ENCODE peak calls at places on chromosomes 12 and 14, in four cellular contexts. A is HCT116, J is hepatocyte, V is mesendoderm. G is an unnamed sample. For H3K79me2, the result is how much of the 10 kb centered on the place peaks cover.

GRCh38 chr12:42156232-42156631 is 11.6 kb upstream of the GXYLT1 start:
- DNase-seq in A (no peak), J (no peak), V (no peak), G (no peak)

GRCh38 chr12:25977047-25977446 is 18.6 kb downstream of the RASSF8 start:
- DNase-seq in A (no peak), J (no peak), V (no peak), G (peak)

GRCh38 chr12:5437122-5437521 is 5.2 kb downstream of the NTF3 start:
- DNase-seq in A (no peak), J (no peak), V (no peak), G (no peak)

GRCh38 chr12:3216726-3217682 is 139.8 kb downstream of the TSPAN9 start:
- DNase-seq in A (peak), J (no peak), V (no peak), G (peak)

GRCh38 chr12:52426034-52426433 is 8.1 kb downstream of the KRT75 start:
- DNase-seq in A (no peak), J (no peak), V (no peak), G (no peak)

GRCh38 chr12:112537710-112538396 is 119.1 kb downstream of the PTPN11 start:
- DNase-seq in A (peak), J (peak), V (peak), G (peak)

GRCh38 chr12:107179883-107180282 is 86.5 kb upstream of the CRY1 start:
- DNase-seq in A (no peak), J (no peak), V (peak), G (peak)

GRCh38 chr12:27615331-27615891 is 80.8 kb upstream of the REP15 start:
- DNase-seq in A (peak), J (peak), V (peak), G (no peak)

GRCh38 chr12:111858186-111858585 is 16.2 kb downstream of the MAPKAPK5 start:
- DNase-seq in A (no peak), J (no peak), V (no peak), G (no peak)

GRCh38 chr14:25042362-25043299 is 7.3 kb downstream of the STXBP6 start:
- DNase-seq in A (no peak), J (peak), V (peak), G (peak)

GRCh38 chr14:102760485-102761193 is 16.6 kb upstream of the TRAF3 start:
- DNase-seq in A (no peak), J (no peak), V (peak), G (no peak)

GRCh38 chr12:81417056-81417455 is 339.2 kb downstream of the ACSS3 start:
- DNase-seq in A (no peak), J (no peak), V (no peak), G (no peak)

GRCh38 chr12:69015017-69015416 is 82.0 kb upstream of the CPM start:
- DNase-seq in A (no peak), J (no peak), V (no peak), G (no peak)

GRCh38 chr14:81222694-81223093 is 1.9 kb upstream of the GTF2A1 start:
- DNase-seq in A (no peak), J (peak), V (no peak), G (no peak)

GRCh38 chr12:103566398-103566797 is 20.7 kb upstream of the STAB2 start:
- DNase-seq in A (no peak), J (no peak), V (no peak), G (no peak)

GRCh38 chr14:72758420-72758819 is 135.5 kb downstream of the DPF3 start:
- DNase-seq in A (no peak), J (no peak), V (no peak), G (no peak)

GRCh38 chr12:59113831-59114273 is 193.5 kb upstream of the LRIG3 start:
- DNase-seq in A (peak), J (peak), V (peak), G (peak)

GRCh38 chr14:74655597-74656389 is 43.8 kb upstream of the LTBP2 start:
- DNase-seq in A (no peak), J (no peak), V (no peak), G (peak)

GRCh38 chr14:30681752-30682355 is 59.7 kb downstream of the SCFD1 start:
- DNase-seq in A (peak), J (peak), V (peak), G (peak)

GRCh38 chr12:107670999-107671643 is 14.5 kb upstream of the PWP1 start:
- DNase-seq in A (peak), J (peak), V (peak), G (no peak)

GRCh38 chr14:72517736-72518135 is 376.2 kb downstream of the DPF3 start:
- DNase-seq in A (no peak), J (no peak), V (no peak), G (no peak)

GRCh38 chr12:50050410-50051280 is 6.8 kb upstream of the ASIC1 start:
- DNase-seq in A (no peak), J (peak), V (peak), G (peak)

GRCh38 chr12:95412826-95413311 is 61.1 kb upstream of the METAP2 start:
- DNase-seq in A (peak), J (peak), V (no peak), G (peak)

GRCh38 chr12:1091350-1091749 is 100.3 kb downstream of the ERC1 start:
- DNase-seq in A (no peak), J (no peak), V (no peak), G (no peak)
- H3K79me2 ChIP-seq in A (under half), J (under half), V (under half), G (under half)

DNA sequence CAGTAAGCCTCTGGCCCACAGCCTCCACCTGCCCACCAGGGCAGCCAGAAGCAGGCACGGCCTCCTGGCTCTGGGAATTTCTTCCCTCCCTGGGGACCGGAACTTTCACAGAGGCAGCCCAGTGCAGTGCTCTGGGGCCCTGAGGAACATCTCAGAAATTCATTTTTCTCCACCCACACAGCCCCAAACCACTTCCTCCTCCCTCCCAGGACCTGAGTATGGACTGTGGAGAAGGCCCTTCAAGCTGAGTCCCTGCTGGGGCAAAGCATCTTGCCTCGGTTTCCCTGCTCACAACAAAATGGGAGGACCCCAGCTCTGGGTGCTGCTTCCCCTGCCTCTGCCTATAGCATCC is 90.4 kb downstream of the CHGA start:
- DNase-seq in A (no peak), J (no peak), V (no peak), G (peak)
- H3K4me3 ChIP-seq in A (no peak), J (no peak), V (no peak), G (no peak)

DNA sequence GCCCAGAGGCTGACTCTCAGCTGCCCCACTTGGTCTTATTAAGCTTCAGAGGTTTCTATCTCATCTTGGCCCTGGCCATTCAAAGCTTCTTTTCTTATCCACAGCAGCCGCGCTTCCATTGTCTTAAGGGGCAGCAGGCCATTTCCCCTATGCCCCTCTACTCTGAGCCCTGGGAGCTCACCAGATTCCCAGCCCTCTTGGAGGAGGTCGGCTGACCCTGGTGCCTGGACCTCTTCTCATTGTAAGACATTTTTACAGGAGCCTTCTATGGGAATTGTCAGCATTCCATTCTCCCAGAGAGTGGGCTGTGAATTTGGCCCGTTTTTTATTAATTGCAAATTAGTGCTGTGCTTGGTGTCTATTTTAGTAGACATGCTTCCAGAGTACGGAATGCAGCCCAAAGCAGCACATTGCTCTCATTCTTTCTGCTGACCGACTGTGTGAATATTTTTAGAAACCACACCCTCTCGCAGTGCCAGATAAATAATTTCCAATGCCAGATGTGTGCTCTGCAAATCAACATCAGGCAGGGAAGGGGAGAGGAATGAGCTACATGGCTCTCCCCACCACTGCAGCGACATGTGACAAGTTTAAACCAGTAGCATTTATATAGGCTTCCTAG is 58.5 kb downstream of the NUAK1 start:
- DNase-seq in A (no peak), J (no peak), V (no peak), G (peak)
- H3K4me2 ChIP-seq in A (no peak), J (no peak), V (no peak), G (no peak)

DNA sequence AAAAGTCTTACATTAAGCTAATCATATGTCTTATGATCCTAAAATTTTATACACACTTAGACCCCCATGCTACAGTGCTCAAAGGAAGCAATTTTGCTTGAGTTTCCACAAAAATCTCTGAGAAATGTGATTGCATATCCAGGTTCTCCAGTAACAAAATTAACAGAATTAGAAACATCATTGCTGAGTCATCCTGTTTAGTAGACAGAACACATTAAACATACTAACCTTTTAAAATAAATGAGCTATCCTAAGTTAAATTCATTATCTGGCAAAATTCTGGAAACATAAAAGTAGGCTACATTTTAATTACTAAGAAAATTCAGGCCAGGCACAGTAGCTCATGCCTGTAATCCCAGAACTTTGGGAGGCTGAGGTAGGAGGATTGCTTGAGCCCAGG is 94.7 kb downstream of the DENND5B start:
- DNase-seq in A (no peak), J (no peak), V (no peak), G (no peak)
- H3K79me2 ChIP-seq in A (under half), J (under half), V (under half), G (under half)

GRCh38 chr12:130956456-130957303 is 3.0 kb downstream of the ADGRD1 start:
- DNase-seq in A (no peak), J (no peak), V (no peak), G (no peak)
- H3K4me3 ChIP-seq in A (no peak), J (no peak), V (no peak), G (no peak)

GRCh38 chr12:75765170-75766059 is 254.0 kb upstream of the KRR1 start:
- DNase-seq in A (no peak), J (no peak), V (no peak), G (no peak)

GRCh38 chr12:75767957-75768356 is 256.5 kb upstream of the KRR1 start:
- DNase-seq in A (no peak), J (no peak), V (no peak), G (no peak)

GRCh38 chr12:75760481-75761324 is 249.3 kb upstream of the KRR1 start:
- DNase-seq in A (no peak), J (no peak), V (no peak), G (no peak)

GRCh38 chr12:75766263-75767160 is 255.1 kb upstream of the KRR1 start:
- DNase-seq in A (peak), J (no peak), V (peak), G (peak)

GRCh38 chr12:75764091-75764490 is 252.7 kb upstream of the KRR1 start:
- DNase-seq in A (no peak), J (no peak), V (no peak), G (no peak)
- H3K4me2 ChIP-seq in A (peak), J (no peak), V (no peak), G (no peak)

GRCh38 chr14:100374270-100374669 is 51.1 kb downstream of the SLC25A47 start:
- DNase-seq in A (no peak), J (no peak), V (no peak), G (no peak)
- H3K79me2 ChIP-seq in A (under half), J (half or more), V (under half), G (under half)

DNA sequence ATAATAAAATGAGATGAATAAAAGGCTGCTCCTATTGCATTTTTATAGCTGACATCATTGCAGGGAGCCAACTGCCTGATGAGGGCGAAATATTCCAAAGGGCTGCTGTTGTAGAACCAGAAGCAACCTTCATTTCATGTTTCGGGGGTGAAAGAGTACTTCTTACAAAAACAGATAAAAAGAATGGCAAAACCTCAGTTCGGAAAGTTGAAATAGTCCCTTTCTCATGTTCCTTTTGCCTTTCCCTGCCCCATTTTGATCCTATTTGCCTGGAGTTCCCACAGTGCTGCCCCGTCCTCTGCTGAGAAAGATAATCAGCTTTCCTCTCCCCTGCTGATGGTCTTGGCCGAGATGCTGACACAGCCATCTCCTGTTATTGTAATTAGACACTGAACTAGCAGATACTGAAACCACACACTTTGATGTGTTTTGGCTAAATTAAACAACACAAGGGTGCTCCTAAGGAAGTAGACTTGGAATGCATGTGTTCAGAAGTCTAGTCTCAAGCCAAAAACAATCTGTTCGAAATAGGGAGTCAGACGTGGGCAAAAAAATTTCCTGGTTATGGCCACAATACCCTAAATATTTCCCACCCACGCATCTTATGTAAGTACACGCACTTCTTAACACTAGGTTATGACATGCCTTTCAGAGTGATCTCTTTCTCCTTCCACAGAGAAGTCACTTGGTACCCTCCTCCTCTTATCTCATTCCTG is 117.2 kb downstream of the PPM1H start:
- DNase-seq in A (no peak), J (no peak), V (peak), G (peak)
- H3K4me3 ChIP-seq in A (no peak), J (no peak), V (no peak), G (no peak)

G was measured in fibroblast of lung.